ENCODE peak calls at places on chromosomes 13 and 19, in eight cellular contexts. E, X, O, V, K, J, L and F are unnamed samples.

GRCh38 chr13:48214519-48215121 is 18.4 kb upstream of the ITM2B start:
- DNase-seq in E (peak; percentile 37), X (no peak), O (no peak), V (no peak), K (peak; percentile 39), J (no peak), L (no peak), F (no peak)

GRCh38 chr13:39810091-39810877 is 154.8 kb downstream of the COG6 start:
- DNase-seq in E (no peak), X (no peak), O (no peak), V (no peak), K (no peak), J (no peak), L (no peak), F (no peak)

GRCh38 chr19:34348899-34349487 is 16.0 kb upstream of the GPI start:
- DNase-seq in E (no peak), X (no peak), O (no peak), V (no peak), K (no peak), J (no peak), L (no peak), F (no peak)

GRCh38 chr13:66359393-66359792 is 870.7 kb downstream of the PCDH9 start:
- DNase-seq in E (no peak), X (no peak), O (no peak), V (no peak), K (no peak), J (no peak), L (no peak), F (no peak)

GRCh38 chr19:28012361-28012760 is 1200.6 kb downstream of the UQCRFS1 start:
- DNase-seq in E (no peak), X (no peak), O (no peak), V (no peak), K (no peak), J (peak; percentile 50), L (no peak), F (no peak)

GRCh38 chr13:87736849-87737400 is 65.8 kb downstream of the SLITRK5 start:
- DNase-seq in E (no peak), X (no peak), O (no peak), V (no peak), K (no peak), J (no peak), L (no peak), F (no peak)

GRCh38 chr13:74681891-74682290 is 547.7 kb upstream of the KLF12 start:
- DNase-seq in E (no peak), X (no peak), O (no peak), V (no peak), K (no peak), J (no peak), L (no peak), F (no peak)

GRCh38 chr13:110293649-110294048 is 13.3 kb downstream of the COL4A1 start:
- DNase-seq in E (no peak), X (no peak), O (no peak), V (no peak), K (no peak), J (no peak), L (no peak), F (no peak)

GRCh38 chr19:55088021-55088451 is 12.4 kb downstream of the EPS8L1 start:
- DNase-seq in E (no peak), X (no peak), O (no peak), V (no peak), K (no peak), J (no peak), L (no peak), F (no peak)

GRCh38 chr13:101092985-101093384 is 323.3 kb downstream of the NALCN start:
- DNase-seq in E (no peak), X (no peak), O (no peak), V (no peak), K (no peak), J (no peak), L (no peak), F (peak; percentile 44)

GRCh38 chr13:39452834-39453233 is 150.2 kb downstream of the LHFPL6 start:
- DNase-seq in E (no peak), X (no peak), O (no peak), V (no peak), K (no peak), J (no peak), L (no peak), F (no peak)

GRCh38 chr13:43133792-43134191 is 110.4 kb downstream of the DNAJC15 start:
- DNase-seq in E (no peak), X (no peak), O (no peak), V (no peak), K (no peak), J (no peak), L (no peak), F (no peak)

GRCh38 chr19:2774953-2775555 is 8.0 kb downstream of the SGTA start:
- DNase-seq in E (no peak), X (no peak), O (no peak), V (no peak), K (no peak), J (no peak), L (no peak), F (no peak)

GRCh38 chr13:58687130-58687529 is 1055.6 kb downstream of the PCDH17 start:
- DNase-seq in E (no peak), X (no peak), O (no peak), V (no peak), K (no peak), J (no peak), L (peak; percentile 5), F (no peak)

GRCh38 chr13:31200636-31200970 is 828 bp downstream of the B3GLCT start:
- DNase-seq in E (no peak), X (peak; percentile 5), O (peak; percentile 20), V (peak; percentile 7), K (peak; percentile 40), J (peak; percentile 63), L (peak; percentile 79), F (no peak)

GRCh38 chr13:26037302-26037701 is 14.5 kb downstream of the SHISA2 start:
- DNase-seq in E (no peak), X (no peak), O (no peak), V (no peak), K (peak; percentile 47), J (peak; percentile 47), L (no peak), F (no peak)

GRCh38 chr13:49649244-49649962 is 21.1 kb downstream of the ARL11 start:
- DNase-seq in E (no peak), X (no peak), O (no peak), V (peak; percentile 22), K (no peak), J (no peak), L (no peak), F (peak; percentile 68)

GRCh38 chr13:95745752-95746151 is 68.8 kb downstream of the DNAJC3 start:
- DNase-seq in E (no peak), X (no peak), O (no peak), V (no peak), K (no peak), J (no peak), L (no peak), F (no peak)

GRCh38 chr19:51131780-51132680 is 7.3 kb downstream of the SIGLEC9 start:
- DNase-seq in E (no peak), X (no peak), O (no peak), V (peak; percentile 79), K (peak; percentile 60), J (no peak), L (peak; percentile 76), F (peak; percentile 38)

GRCh38 chr13:38566526-38566925 is 120.4 kb upstream of the FREM2 start:
- DNase-seq in E (no peak), X (no peak), O (no peak), V (no peak), K (no peak), J (no peak), L (no peak), F (no peak)

GRCh38 chr19:44596428-44597130 is 16.8 kb upstream of the IGSF23 start:
- DNase-seq in E (no peak), X (no peak), O (no peak), V (no peak), K (no peak), J (no peak), L (no peak), F (no peak)

GRCh38 chr13:46647514-46648065 is 94.6 kb downstream of the LRCH1 start:
- DNase-seq in E (no peak), X (no peak), O (no peak), V (no peak), K (no peak), J (no peak), L (no peak), F (no peak)

GRCh38 chr13:76764429-76764828 is 121.8 kb downstream of the KCTD12 start:
- DNase-seq in E (no peak), X (no peak), O (no peak), V (peak; percentile 46), K (no peak), J (no peak), L (no peak), F (peak; percentile 10)

GRCh38 chr19:6233827-6234511 is 45.8 kb downstream of the MLLT1 start:
- DNase-seq in E (no peak), X (no peak), O (no peak), V (no peak), K (no peak), J (no peak), L (peak; percentile 44), F (no peak)

GRCh38 chr13:31089649-31090048 is 72.1 kb downstream of the HSPH1 start:
- DNase-seq in E (no peak), X (no peak), O (no peak), V (no peak), K (no peak), J (no peak), L (no peak), F (no peak)

GRCh38 chr13:80571346-80572307 is 230.7 kb upstream of the SPRY2 start:
- DNase-seq in E (no peak), X (no peak), O (no peak), V (no peak), K (no peak), J (no peak), L (no peak), F (no peak)

GRCh38 chr13:85148009-85148408 is 651.2 kb downstream of the SLITRK6 start:
- DNase-seq in E (no peak), X (no peak), O (no peak), V (no peak), K (no peak), J (no peak), L (peak; percentile 48), F (no peak)

GRCh38 chr19:15316498-15316897 is 15.8 kb downstream of the BRD4 start:
- DNase-seq in E (no peak), X (no peak), O (no peak), V (no peak), K (no peak), J (no peak), L (no peak), F (peak; percentile 80)

GRCh38 chr13:29991343-29991742 is 140.9 kb upstream of the UBL3 start:
- DNase-seq in E (peak; percentile 11), X (no peak), O (no peak), V (peak; percentile 87), K (peak; percentile 9), J (no peak), L (no peak), F (peak; percentile 95)

GRCh38 chr13:49858183-49858856 is 65.8 kb upstream of the KPNA3 start:
- DNase-seq in E (peak; percentile 23), X (no peak), O (no peak), V (peak; percentile 95), K (no peak), J (no peak), L (no peak), F (peak; percentile 99)

GRCh38 chr13:41150058-41150457 is 17.5 kb upstream of the KBTBD6 start:
- DNase-seq in E (no peak), X (no peak), O (no peak), V (no peak), K (no peak), J (no peak), L (no peak), F (no peak)

GRCh38 chr13:110308377-110309158 is 1.5 kb downstream of the COL4A2 start:
- DNase-seq in E (peak; percentile 51), X (no peak), O (no peak), V (no peak), K (no peak), J (peak; percentile 61), L (no peak), F (no peak)